ENCODE peak calls at places on chromosome 7, in ten cellular contexts. One of them, this sample, is unnamed. For H3K9me3, the result is how much of the 10 kb centered on the place peaks cover.

GRCh38 chr7:159108491-159108890 is 36.2 kb downstream of the VIPR2 start:
- DNase-seq in transverse colon: no peak
- DNase-seq in body of pancreas: no peak
- DNase-seq in A549: no peak
- DNase-seq in H1: no peak
- DNase-seq in heart left ventricle: no peak
- DNase-seq in IMR-90: no peak
- DNase-seq in HCT116: no peak
- DNase-seq in adrenal gland: no peak
- DNase-seq in stomach: no peak
- DNase-seq in this sample: no peak

GRCh38 chr7:3370068-3370704 is 69.1 kb downstream of the SDK1 start:
- DNase-seq in stomach: no peak
- DNase-seq in HCT116: no peak
- DNase-seq in transverse colon: no peak
- DNase-seq in adrenal gland: no peak
- DNase-seq in body of pancreas: no peak
- DNase-seq in IMR-90: no peak
- DNase-seq in A549: no peak
- DNase-seq in heart left ventricle: no peak
- DNase-seq in H1: no peak
- DNase-seq in this sample: no peak

GRCh38 chr7:157138424-157139141 is at the start of gene UBE3C:
- DNase-seq in stomach: peak
- DNase-seq in body of pancreas: peak
- DNase-seq in IMR-90: peak
- DNase-seq in heart left ventricle: peak
- DNase-seq in HCT116: peak
- DNase-seq in A549: peak
- DNase-seq in adrenal gland: peak
- DNase-seq in H1: peak
- DNase-seq in transverse colon: peak
- DNase-seq in this sample: peak

GRCh38 chr7:138662066-138663061 is 38.8 kb downstream of the SVOPL start:
- DNase-seq in HCT116: no peak
- DNase-seq in body of pancreas: no peak
- DNase-seq in stomach: no peak
- DNase-seq in adrenal gland: no peak
- DNase-seq in heart left ventricle: no peak
- DNase-seq in transverse colon: no peak
- DNase-seq in IMR-90: no peak
- DNase-seq in A549: no peak
- DNase-seq in H1: no peak
- DNase-seq in this sample: no peak

GRCh38 chr7:80284848-80285247 is 150.2 kb downstream of the GNAI1 start:
- DNase-seq in H1: no peak
- DNase-seq in HCT116: no peak
- DNase-seq in IMR-90: peak
- DNase-seq in heart left ventricle: no peak
- DNase-seq in transverse colon: no peak
- DNase-seq in adrenal gland: no peak
- DNase-seq in A549: no peak
- DNase-seq in stomach: no peak
- DNase-seq in body of pancreas: no peak
- DNase-seq in this sample: no peak

GRCh38 chr7:110522751-110523200 is 568.2 kb upstream of the LRRN3 start:
- DNase-seq in HCT116: no peak
- DNase-seq in transverse colon: no peak
- DNase-seq in body of pancreas: no peak
- DNase-seq in stomach: no peak
- DNase-seq in heart left ventricle: no peak
- DNase-seq in A549: peak
- DNase-seq in adrenal gland: no peak
- DNase-seq in IMR-90: no peak
- DNase-seq in H1: no peak
- DNase-seq in this sample: no peak

GRCh38 chr7:127802845-127803244 is 150.9 kb downstream of the SND1 start:
- DNase-seq in HCT116: no peak
- DNase-seq in transverse colon: no peak
- DNase-seq in A549: no peak
- DNase-seq in IMR-90: no peak
- DNase-seq in heart left ventricle: no peak
- DNase-seq in adrenal gland: no peak
- DNase-seq in stomach: no peak
- DNase-seq in body of pancreas: no peak
- DNase-seq in H1: no peak
- DNase-seq in this sample: no peak

GRCh38 chr7:20539201-20539600 is 76.3 kb upstream of the ABCB5 start:
- DNase-seq in heart left ventricle: no peak
- DNase-seq in H1: no peak
- DNase-seq in transverse colon: no peak
- DNase-seq in IMR-90: no peak
- DNase-seq in A549: peak
- DNase-seq in adrenal gland: no peak
- DNase-seq in body of pancreas: no peak
- DNase-seq in HCT116: peak
- DNase-seq in stomach: no peak
- DNase-seq in this sample: no peak

GRCh38 chr7:35725280-35725680 is 30.3 kb upstream of the HERPUD2 start:
- DNase-seq in heart left ventricle: no peak
- DNase-seq in body of pancreas: no peak
- DNase-seq in H1: no peak
- DNase-seq in HCT116: no peak
- DNase-seq in adrenal gland: no peak
- DNase-seq in IMR-90: no peak
- DNase-seq in stomach: peak
- DNase-seq in transverse colon: peak
- DNase-seq in A549: no peak
- DNase-seq in this sample: no peak

GRCh38 chr7:42575161-42575560 is 336.7 kb downstream of the C7orf25 start:
- DNase-seq in HCT116: no peak
- DNase-seq in body of pancreas: no peak
- DNase-seq in transverse colon: no peak
- DNase-seq in IMR-90: no peak
- DNase-seq in A549: no peak
- DNase-seq in heart left ventricle: no peak
- DNase-seq in H1: no peak
- DNase-seq in stomach: no peak
- DNase-seq in adrenal gland: no peak
- DNase-seq in this sample: no peak

GRCh38 chr7:2645274-2645868 is 13.6 kb downstream of the TTYH3 start:
- DNase-seq in body of pancreas: no peak
- DNase-seq in A549: no peak
- DNase-seq in transverse colon: no peak
- DNase-seq in heart left ventricle: no peak
- DNase-seq in H1: no peak
- DNase-seq in adrenal gland: no peak
- DNase-seq in HCT116: no peak
- DNase-seq in stomach: no peak
- DNase-seq in IMR-90: no peak
- DNase-seq in this sample: no peak

DNA sequence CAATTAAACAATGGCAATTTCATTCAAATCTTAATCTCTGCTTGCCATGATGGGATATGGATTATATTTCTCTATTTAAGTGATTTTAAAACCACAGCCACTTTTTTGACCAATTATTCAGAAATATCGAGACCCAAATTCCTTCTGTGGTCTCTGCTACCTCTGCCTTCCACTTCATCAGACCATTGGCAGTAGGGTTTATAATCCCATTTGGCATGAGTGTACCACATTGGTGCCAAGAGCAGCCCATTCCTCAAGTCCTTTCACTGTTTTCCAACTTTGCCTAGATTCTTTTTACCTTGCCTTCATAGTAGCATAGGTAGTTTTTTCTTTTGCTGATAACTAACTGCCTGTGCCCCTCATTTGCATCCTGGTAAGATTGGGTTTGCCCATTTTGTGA is 319.9 kb downstream of the ARL4A start:
- DNase-seq in HCT116: no peak
- DNase-seq in H1: no peak
- DNase-seq in adrenal gland: no peak
- DNase-seq in transverse colon: no peak
- DNase-seq in IMR-90: no peak
- DNase-seq in heart left ventricle: no peak
- DNase-seq in A549: no peak
- DNase-seq in body of pancreas: no peak
- DNase-seq in stomach: no peak
- DNase-seq in this sample: no peak
- H3K27ac ChIP-seq in HCT116: no peak
- H3K27ac ChIP-seq in H1: no peak
- H3K27ac ChIP-seq in adrenal gland: no peak
- H3K27ac ChIP-seq in transverse colon: no peak
- H3K27ac ChIP-seq in IMR-90: no peak
- H3K27ac ChIP-seq in heart left ventricle: no peak
- H3K27ac ChIP-seq in A549: no peak
- H3K27ac ChIP-seq in body of pancreas: no peak
- H3K27ac ChIP-seq in stomach: no peak
- H3K27ac ChIP-seq in this sample: no peak

DNA sequence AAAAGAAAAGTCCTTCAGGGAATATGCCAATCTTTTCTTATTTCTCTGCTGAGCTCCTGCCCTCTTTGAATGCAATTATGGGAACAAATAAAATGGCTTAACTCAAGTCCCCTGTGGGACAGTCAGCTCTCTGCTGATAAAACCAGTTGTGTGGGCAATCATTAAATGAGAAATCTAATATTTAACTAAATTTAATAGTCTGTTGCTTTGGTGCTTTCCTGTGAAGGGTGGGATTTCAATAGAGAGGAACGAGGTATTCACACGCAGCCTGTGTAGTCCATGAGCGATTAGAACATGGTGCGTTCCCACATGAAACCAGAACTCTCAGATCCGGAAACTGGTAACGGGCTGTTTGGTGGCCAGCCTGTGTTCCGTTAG is 138.4 kb downstream of the PAXIP1 start:
- DNase-seq in transverse colon: no peak
- DNase-seq in body of pancreas: no peak
- DNase-seq in HCT116: no peak
- DNase-seq in heart left ventricle: no peak
- DNase-seq in A549: no peak
- DNase-seq in stomach: no peak
- DNase-seq in IMR-90: no peak
- DNase-seq in H1: no peak
- DNase-seq in adrenal gland: no peak
- DNase-seq in this sample: no peak
- H3K9me3 ChIP-seq in transverse colon: under half
- H3K9me3 ChIP-seq in body of pancreas: under half
- H3K9me3 ChIP-seq in HCT116: under half
- H3K9me3 ChIP-seq in heart left ventricle: under half
- H3K9me3 ChIP-seq in A549: under half
- H3K9me3 ChIP-seq in stomach: under half
- H3K9me3 ChIP-seq in IMR-90: under half
- H3K9me3 ChIP-seq in H1: under half
- H3K9me3 ChIP-seq in adrenal gland: under half
- H3K9me3 ChIP-seq in this sample: under half

DNA sequence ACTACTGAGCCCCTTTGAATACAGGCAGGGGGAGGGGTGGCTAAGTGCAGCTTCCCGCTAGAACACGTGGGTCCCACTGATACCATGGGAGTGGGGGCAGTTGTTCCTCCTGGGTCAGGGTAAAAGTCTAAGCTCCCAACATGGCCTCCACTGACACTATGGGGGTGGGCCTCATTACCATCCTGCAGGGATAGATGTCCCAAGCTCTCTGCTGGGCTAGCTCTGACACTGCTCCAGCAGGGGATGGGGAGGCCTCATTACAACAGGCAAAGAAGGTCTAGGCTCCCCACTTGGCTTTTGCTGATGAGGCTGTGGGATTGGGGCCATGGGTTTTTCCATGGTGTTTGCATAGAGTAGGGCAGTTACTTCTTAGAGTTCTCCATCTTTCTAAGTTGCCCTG is 51.5 kb downstream of the STK17A start:
- DNase-seq in stomach: no peak
- DNase-seq in IMR-90: no peak
- DNase-seq in heart left ventricle: no peak
- DNase-seq in H1: no peak
- DNase-seq in adrenal gland: no peak
- DNase-seq in body of pancreas: no peak
- DNase-seq in transverse colon: no peak
- DNase-seq in A549: no peak
- DNase-seq in HCT116: no peak
- DNase-seq in this sample: no peak
- TF ChIP-seq POLR2A in stomach: no peak
- TF ChIP-seq POLR2A in IMR-90: no peak
- TF ChIP-seq POLR2A in heart left ventricle: no peak
- TF ChIP-seq POLR2A in H1: no peak
- TF ChIP-seq POLR2A in adrenal gland: no peak
- TF ChIP-seq POLR2A in body of pancreas: no peak
- TF ChIP-seq POLR2A in transverse colon: no peak
- TF ChIP-seq POLR2A in A549: no peak
- TF ChIP-seq POLR2A in HCT116: no peak
- TF ChIP-seq POLR2A in this sample: no peak

GRCh38 chr7:77866791-77867190 is 68.2 kb downstream of the PHTF2 start:
- DNase-seq in HCT116: no peak
- DNase-seq in body of pancreas: no peak
- DNase-seq in adrenal gland: no peak
- DNase-seq in heart left ventricle: no peak
- DNase-seq in H1: no peak
- DNase-seq in A549: peak
- DNase-seq in transverse colon: no peak
- DNase-seq in stomach: no peak
- DNase-seq in IMR-90: peak
- DNase-seq in this sample: no peak

GRCh38 chr7:77863860-77864259 is 65.3 kb downstream of the PHTF2 start:
- DNase-seq in A549: no peak
- DNase-seq in IMR-90: no peak
- DNase-seq in stomach: no peak
- DNase-seq in HCT116: no peak
- DNase-seq in body of pancreas: no peak
- DNase-seq in transverse colon: no peak
- DNase-seq in adrenal gland: no peak
- DNase-seq in H1: no peak
- DNase-seq in heart left ventricle: no peak
- DNase-seq in this sample: no peak

GRCh38 chr7:77867208-77867915 is 68.8 kb downstream of the PHTF2 start:
- DNase-seq in adrenal gland: no peak
- DNase-seq in body of pancreas: no peak
- DNase-seq in transverse colon: no peak
- DNase-seq in IMR-90: peak
- DNase-seq in stomach: no peak
- DNase-seq in heart left ventricle: no peak
- DNase-seq in HCT116: no peak
- DNase-seq in A549: peak
- DNase-seq in H1: no peak
- DNase-seq in this sample: no peak

GRCh38 chr7:77862691-77863090 is 64.1 kb downstream of the PHTF2 start:
- DNase-seq in IMR-90: no peak
- DNase-seq in transverse colon: no peak
- DNase-seq in heart left ventricle: no peak
- DNase-seq in body of pancreas: no peak
- DNase-seq in H1: no peak
- DNase-seq in adrenal gland: no peak
- DNase-seq in A549: no peak
- DNase-seq in HCT116: no peak
- DNase-seq in stomach: no peak
- DNase-seq in this sample: no peak

DNA sequence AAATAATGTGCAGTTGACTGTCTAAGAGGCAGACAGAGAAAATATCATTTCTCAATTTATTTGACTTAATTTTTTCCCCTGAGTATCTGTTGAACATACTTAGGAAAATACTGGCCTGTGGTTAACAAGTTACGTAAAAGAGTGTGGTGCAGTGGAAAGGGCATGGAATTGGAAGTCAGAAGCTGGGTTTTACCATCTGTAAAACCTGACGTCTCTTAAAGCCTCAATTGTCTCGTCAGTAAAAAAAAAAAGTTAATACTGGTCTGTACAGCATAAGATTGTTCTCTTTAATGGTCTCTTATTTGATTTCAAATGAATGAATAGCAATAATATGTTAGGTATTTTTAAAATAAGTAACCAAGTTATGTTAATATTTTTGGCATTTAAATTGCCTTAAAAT is 67.8 kb downstream of the PHTF2 start:
- DNase-seq in A549: no peak
- DNase-seq in IMR-90: peak
- DNase-seq in transverse colon: no peak
- DNase-seq in adrenal gland: no peak
- DNase-seq in heart left ventricle: no peak
- DNase-seq in HCT116: no peak
- DNase-seq in stomach: no peak
- DNase-seq in H1: no peak
- DNase-seq in body of pancreas: no peak
- DNase-seq in this sample: no peak
- H3K27ac ChIP-seq in A549: peak
- H3K27ac ChIP-seq in IMR-90: peak
- H3K27ac ChIP-seq in transverse colon: no peak
- H3K27ac ChIP-seq in adrenal gland: no peak
- H3K27ac ChIP-seq in heart left ventricle: no peak
- H3K27ac ChIP-seq in HCT116: no peak
- H3K27ac ChIP-seq in stomach: no peak
- H3K27ac ChIP-seq in H1: no peak
- H3K27ac ChIP-seq in body of pancreas: no peak
- H3K27ac ChIP-seq in this sample: no peak